ENCODE peak calls at places on chromosome 18, in six cellular contexts. A is HCT116, W is Calu3, N is A549, G is GM13977, C is GM06990. B is an unnamed sample.

GRCh38 chr18:10020176-10020575 is 106.4 kb downstream of the VAPA start:
- DNase-seq in A (no peak), W (peak), N (no peak), G (no peak), C (no peak), B (no peak)

GRCh38 chr18:50896093-50896492 is 17.2 kb downstream of the ME2 start:
- DNase-seq in A (no peak), W (no peak), N (no peak), G (no peak), C (no peak), B (no peak)

GRCh38 chr18:6022840-6023239 is 127.5 kb upstream of the TMEM200C start:
- DNase-seq in A (no peak), W (no peak), N (no peak), G (no peak), C (no peak), B (no peak)

GRCh38 chr18:32029558-32029957 is 10.9 kb downstream of the RNF125 start:
- DNase-seq in A (no peak), W (no peak), N (no peak), G (no peak), C (no peak), B (no peak)

GRCh38 chr18:61582205-61582710 is 249.0 kb downstream of the CDH20 start:
- DNase-seq in A (no peak), W (no peak), N (no peak), G (no peak), C (no peak), B (no peak)

GRCh38 chr18:31206787-31207381 is 44.2 kb upstream of the DSC1 start:
- DNase-seq in A (peak), W (peak), N (peak), G (peak), C (peak), B (peak)

GRCh38 chr18:39702888-39703287 is 2137.3 kb upstream of the CELF4 start:
- DNase-seq in A (no peak), W (no peak), N (no peak), G (no peak), C (no peak), B (no peak)

GRCh38 chr18:75132471-75132870 is 76.5 kb downstream of the PTGR3 start:
- DNase-seq in A (no peak), W (no peak), N (no peak), G (no peak), C (no peak), B (no peak)

GRCh38 chr18:74139888-74140287 is 7.7 kb downstream of the FBXO15 start:
- DNase-seq in A (no peak), W (no peak), N (no peak), G (peak), C (no peak), B (peak)

DNA sequence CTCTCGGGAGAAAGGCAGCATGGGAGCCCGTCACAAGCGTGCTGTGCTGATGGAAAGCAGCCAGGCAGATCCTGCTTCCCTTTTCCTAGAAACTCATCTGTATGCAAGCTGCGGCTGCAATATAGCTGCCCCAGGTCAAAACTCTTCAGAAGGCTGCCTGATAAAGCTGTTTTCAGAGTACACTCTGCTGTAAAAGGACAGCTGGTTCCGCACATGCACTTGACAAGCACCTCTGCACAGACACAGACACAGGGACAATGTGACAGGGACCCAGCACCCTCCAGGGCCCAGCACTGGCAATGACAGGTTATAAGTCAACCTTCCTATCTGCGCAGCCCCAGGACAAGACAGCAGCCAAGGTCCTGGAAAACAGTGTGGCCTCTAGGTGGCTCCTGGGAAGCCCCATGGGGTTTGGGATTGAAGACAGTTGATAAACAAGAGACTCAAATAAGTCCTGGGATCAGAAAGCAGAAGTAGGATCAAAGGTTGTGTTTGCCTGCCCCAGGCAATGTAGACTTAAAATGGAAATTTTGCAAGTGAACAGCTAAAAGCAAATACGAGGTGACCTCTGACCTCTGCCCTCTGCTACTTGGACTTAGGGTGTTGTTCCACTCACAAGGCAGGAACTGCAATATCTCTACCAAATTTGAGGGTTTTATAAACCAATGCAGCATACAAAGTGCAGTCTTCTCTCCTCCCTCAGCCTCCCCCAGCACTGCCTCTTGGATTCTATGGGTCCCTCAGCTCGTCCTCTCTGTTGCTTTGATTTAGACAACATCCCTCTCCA is 16.9 kb downstream of the SLC66A2 start:
- DNase-seq in A (no peak), W (no peak), N (no peak), G (no peak), C (no peak), B (no peak)
- TF ChIP-seq CTCF in A (no peak), W (no peak), N (no peak), G (no peak), C (no peak), B (no peak)

DNA sequence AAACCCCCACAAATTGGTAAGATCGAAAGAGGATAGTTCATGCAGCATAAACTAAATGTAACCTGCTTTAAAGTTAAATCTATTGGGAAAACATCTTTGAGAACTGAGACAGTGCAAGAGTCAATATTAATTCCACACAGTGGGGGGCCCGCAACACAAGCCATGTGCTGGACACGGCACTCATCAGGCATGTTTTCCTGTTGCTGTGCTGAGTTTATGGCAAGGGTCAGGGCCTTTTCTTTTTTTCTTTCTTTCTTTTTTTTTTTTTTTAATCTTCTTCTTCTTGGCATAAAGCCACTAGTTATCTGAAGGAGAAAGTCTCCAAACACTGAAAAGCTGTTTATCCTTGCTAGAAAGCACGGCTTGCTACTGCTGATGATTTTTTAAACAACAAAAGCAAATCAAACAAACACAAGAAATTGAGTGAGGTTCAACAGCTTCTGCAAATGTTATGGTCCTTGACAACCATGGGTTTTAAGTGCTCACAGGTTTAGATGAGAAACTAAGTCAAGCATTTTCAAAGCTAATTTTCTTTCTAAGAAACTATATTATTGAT is 252.1 kb downstream of the ZNF521 start:
- DNase-seq in A (no peak), W (no peak), N (no peak), G (no peak), C (no peak), B (no peak)
- TF ChIP-seq CTCF in A (no peak), W (no peak), N (no peak), G (no peak), C (no peak), B (no peak)

GRCh38 chr18:24023185-24023814 is 8.7 kb downstream of the TTC39C start:
- DNase-seq in A (no peak), W (peak), N (no peak), G (no peak), C (no peak), B (no peak)
- TF ChIP-seq CTCF in A (no peak), W (peak), N (no peak), G (no peak), C (no peak), B (no peak)

GRCh38 chr18:12391487-12392136 is 14.6 kb upstream of the AFG3L2 start:
- DNase-seq in A (peak), W (peak), N (peak), G (peak), C (no peak), B (peak)
- TF ChIP-seq CTCF in A (peak), W (peak), N (peak), G (peak), C (peak), B (peak)

DNA sequence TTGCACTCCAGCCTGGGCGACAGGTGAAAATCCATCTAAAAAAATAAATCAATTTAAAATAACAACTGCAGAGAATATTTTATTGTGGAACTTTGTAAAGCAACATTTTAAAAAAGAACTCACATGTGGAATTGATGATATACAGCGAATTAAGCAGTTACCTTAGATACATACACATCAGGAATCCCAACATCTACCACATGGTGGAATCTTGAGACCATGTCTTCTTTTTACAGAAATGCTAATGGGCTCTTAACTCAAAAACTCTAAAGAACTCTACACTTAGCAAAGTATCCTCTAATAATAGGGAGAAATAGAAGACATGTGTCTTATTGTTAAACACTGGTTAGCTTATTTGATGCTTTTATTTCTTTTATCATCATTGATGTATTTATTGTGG is 373.6 kb downstream of the CDH7 start:
- DNase-seq in A (no peak), W (peak), N (no peak), G (no peak), C (no peak), B (no peak)
- TF ChIP-seq CTCF in A (no peak), W (peak), N (no peak), G (peak), C (no peak), B (no peak)

GRCh38 chr18:35776481-35776880 is 194.9 kb downstream of the GALNT1 start:
- DNase-seq in A (no peak), W (no peak), N (no peak), G (no peak), C (no peak), B (no peak)

GRCh38 chr18:35778850-35779634 is 193.4 kb upstream of the RMP24 start:
- DNase-seq in A (no peak), W (no peak), N (no peak), G (no peak), C (no peak), B (no peak)

GRCh38 chr18:35780937-35781336 is 191.5 kb upstream of the RMP24 start:
- DNase-seq in A (no peak), W (no peak), N (no peak), G (no peak), C (no peak), B (no peak)

GRCh38 chr18:35775887-35776286 is 194.3 kb downstream of the GALNT1 start:
- DNase-seq in A (no peak), W (no peak), N (no peak), G (no peak), C (no peak), B (no peak)

DNA sequence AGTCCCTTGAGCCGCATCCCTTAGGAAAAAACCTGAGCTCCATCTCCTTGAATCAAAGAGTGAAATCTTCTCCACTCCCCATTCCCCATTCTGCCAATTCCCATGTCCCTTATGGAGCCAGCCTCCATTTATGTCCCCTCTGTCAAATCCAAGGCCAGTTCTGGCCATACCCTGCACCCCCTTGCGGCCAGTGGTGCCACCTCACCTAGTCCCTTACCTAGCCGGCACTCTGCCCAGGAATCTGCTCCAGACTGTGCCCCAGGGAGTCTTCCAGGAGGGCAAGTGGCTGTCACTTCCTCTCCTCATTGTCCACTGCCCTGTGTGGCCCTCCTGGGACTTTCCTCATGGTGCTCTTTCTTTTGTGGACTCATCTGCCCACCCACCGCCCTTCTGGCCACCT is 195.4 kb upstream of the RMP24 start:
- DNase-seq in A (peak), W (peak), N (peak), G (no peak), C (no peak), B (no peak)
- TF ChIP-seq CTCF in A (peak), W (no peak), N (no peak), G (peak), C (peak), B (peak)

B was measured in GM13976.